ENCODE peak calls at places on chromosome 19, in nine cellular contexts. One of them, this sample, is unnamed.

GRCh38 chr19:40750285-40751064 is at the start of gene ACTMAP:
- DNase-seq in NCI-H226: peak
- DNase-seq in left lung: peak
- DNase-seq in Daoy: peak
- DNase-seq in activated CD4-positive, alpha-beta T cell treated with anti-CD3 and anti-CD28 coated beads, Interleukin-2, amount 10 ng/mL, durations not matched to agents 7 days and 5 days: peak
- DNase-seq in T-helper 1 cell: peak
- DNase-seq in islet precursor cell: peak
- DNase-seq in GM23248: peak
- DNase-seq in trophoblast cell: peak
- DNase-seq in this sample: peak

GRCh38 chr19:9329999-9330398 is 6.0 kb downstream of the ZNF559 start:
- DNase-seq in NCI-H226: no peak
- DNase-seq in left lung: no peak
- DNase-seq in Daoy: no peak
- DNase-seq in activated CD4-positive, alpha-beta T cell treated with anti-CD3 and anti-CD28 coated beads, Interleukin-2, amount 10 ng/mL, durations not matched to agents 7 days and 5 days: no peak
- DNase-seq in T-helper 1 cell: no peak
- DNase-seq in islet precursor cell: no peak
- DNase-seq in GM23248: no peak
- DNase-seq in trophoblast cell: no peak
- DNase-seq in this sample: no peak

GRCh38 chr19:7904074-7905020 is 670 bp downstream of the MAP2K7 start:
- DNase-seq in NCI-H226: no peak
- DNase-seq in left lung: peak
- DNase-seq in Daoy: peak
- DNase-seq in activated CD4-positive, alpha-beta T cell treated with anti-CD3 and anti-CD28 coated beads, Interleukin-2, amount 10 ng/mL, durations not matched to agents 7 days and 5 days: peak
- DNase-seq in T-helper 1 cell: peak
- DNase-seq in islet precursor cell: no peak
- DNase-seq in GM23248: no peak
- DNase-seq in trophoblast cell: no peak
- DNase-seq in this sample: no peak

GRCh38 chr19:45250832-45251451 is at the start of gene MARK4:
- DNase-seq in NCI-H226: peak
- DNase-seq in left lung: peak
- DNase-seq in Daoy: peak
- DNase-seq in activated CD4-positive, alpha-beta T cell treated with anti-CD3 and anti-CD28 coated beads, Interleukin-2, amount 10 ng/mL, durations not matched to agents 7 days and 5 days: peak
- DNase-seq in T-helper 1 cell: peak
- DNase-seq in islet precursor cell: peak
- DNase-seq in GM23248: peak
- DNase-seq in trophoblast cell: no peak
- DNase-seq in this sample: peak

GRCh38 chr19:56253737-56254136 is 18.8 kb upstream of the EDDM13 start:
- DNase-seq in NCI-H226: peak
- DNase-seq in left lung: no peak
- DNase-seq in Daoy: peak
- DNase-seq in activated CD4-positive, alpha-beta T cell treated with anti-CD3 and anti-CD28 coated beads, Interleukin-2, amount 10 ng/mL, durations not matched to agents 7 days and 5 days: peak
- DNase-seq in T-helper 1 cell: peak
- DNase-seq in islet precursor cell: no peak
- DNase-seq in GM23248: peak
- DNase-seq in trophoblast cell: no peak
- DNase-seq in this sample: no peak

GRCh38 chr19:10290439-10290875 is 705 bp downstream of the ICAM5 start:
- DNase-seq in NCI-H226: no peak
- DNase-seq in left lung: peak
- DNase-seq in Daoy: peak
- DNase-seq in activated CD4-positive, alpha-beta T cell treated with anti-CD3 and anti-CD28 coated beads, Interleukin-2, amount 10 ng/mL, durations not matched to agents 7 days and 5 days: no peak
- DNase-seq in T-helper 1 cell: no peak
- DNase-seq in islet precursor cell: no peak
- DNase-seq in GM23248: peak
- DNase-seq in trophoblast cell: no peak
- DNase-seq in this sample: no peak

GRCh38 chr19:39918183-39918651 is 16.2 kb downstream of the FCGBP start:
- DNase-seq in NCI-H226: no peak
- DNase-seq in left lung: no peak
- DNase-seq in Daoy: no peak
- DNase-seq in activated CD4-positive, alpha-beta T cell treated with anti-CD3 and anti-CD28 coated beads, Interleukin-2, amount 10 ng/mL, durations not matched to agents 7 days and 5 days: no peak
- DNase-seq in T-helper 1 cell: no peak
- DNase-seq in islet precursor cell: peak
- DNase-seq in GM23248: no peak
- DNase-seq in trophoblast cell: no peak
- DNase-seq in this sample: no peak

GRCh38 chr19:11381535-11382369 is 2.4 kb downstream of the EPOR start:
- DNase-seq in NCI-H226: peak
- DNase-seq in left lung: peak
- DNase-seq in Daoy: peak
- DNase-seq in activated CD4-positive, alpha-beta T cell treated with anti-CD3 and anti-CD28 coated beads, Interleukin-2, amount 10 ng/mL, durations not matched to agents 7 days and 5 days: peak
- DNase-seq in T-helper 1 cell: peak
- DNase-seq in islet precursor cell: peak
- DNase-seq in GM23248: peak
- DNase-seq in trophoblast cell: peak
- DNase-seq in this sample: no peak

GRCh38 chr19:6066661-6067646 is 43.3 kb downstream of the RFX2 start:
- DNase-seq in NCI-H226: peak
- DNase-seq in left lung: peak
- DNase-seq in Daoy: peak
- DNase-seq in activated CD4-positive, alpha-beta T cell treated with anti-CD3 and anti-CD28 coated beads, Interleukin-2, amount 10 ng/mL, durations not matched to agents 7 days and 5 days: no peak
- DNase-seq in T-helper 1 cell: no peak
- DNase-seq in islet precursor cell: peak
- DNase-seq in GM23248: peak
- DNase-seq in trophoblast cell: peak
- DNase-seq in this sample: no peak

This sample was measured in CD8-positive, alpha-beta T cell.